ENCODE peak calls at places on chromosomes 7 and 10, in seven cellular contexts. I, X, T, J, R, K and N are unnamed samples.

GRCh38 chr7:23969443-23969842 is 259.4 kb downstream of the STK31 start:
- DNase-seq in J (no peak), X (no peak), K (no peak), T (no peak), I (no peak), R (no peak), N (peak)

GRCh38 chr10:124069341-124069740 is 24.1 kb downstream of the CHST15 start:
- DNase-seq in I (no peak), K (no peak), R (no peak), T (no peak), X (no peak), J (no peak), N (no peak)

GRCh38 chr7:111509298-111509697 is 53.0 kb downstream of the IMMP2L start:
- DNase-seq in I (no peak), R (no peak), T (no peak), J (no peak), X (no peak), K (no peak), N (no peak)

GRCh38 chr10:123994417-123995081 is 98.8 kb downstream of the CHST15 start:
- DNase-seq in K (peak), R (peak), T (peak), J (peak), X (no peak), I (peak), N (peak)

GRCh38 chr7:5699951-5700384 is 81.5 kb downstream of the RNF216 start:
- DNase-seq in I (no peak), X (peak), R (no peak), J (peak), K (no peak), T (no peak), N (no peak)

GRCh38 chr10:119001717-119002500 is 27.6 kb upstream of the NANOS1 start:
- DNase-seq in R (no peak), T (no peak), K (no peak), X (no peak), I (no peak), J (no peak), N (no peak)

GRCh38 chr7:151423936-151424335 is 14.1 kb upstream of the WDR86 start:
- DNase-seq in K (no peak), R (no peak), I (no peak), X (no peak), T (no peak), J (no peak), N (no peak)

GRCh38 chr10:125629758-125630376 is 53.1 kb downstream of the TEX36 start:
- DNase-seq in T (peak), I (peak), J (peak), X (no peak), R (no peak), K (no peak), N (no peak)

GRCh38 chr7:23000597-23001360 is 13.2 kb downstream of the HYCC1 start:
- DNase-seq in J (no peak), X (no peak), K (no peak), T (no peak), R (no peak), I (no peak), N (no peak)

GRCh38 chr10:116421815-116422214 is 5.8 kb upstream of the PNLIPRP3 start:
- DNase-seq in J (no peak), K (no peak), X (no peak), T (no peak), R (no peak), I (no peak), N (no peak)

GRCh38 chr7:100247152-100247757 is 27.5 kb downstream of the PVRIG start:
- DNase-seq in R (no peak), J (peak), X (no peak), K (no peak), T (peak), I (peak), N (no peak)

GRCh38 chr7:44676776-44677175 is 70.3 kb downstream of the OGDH start:
- DNase-seq in T (no peak), R (no peak), X (no peak), I (no peak), J (no peak), K (no peak), N (no peak)

GRCh38 chr7:139798221-139798620 is 20.4 kb upstream of the HIPK2 start:
- DNase-seq in K (no peak), T (no peak), I (no peak), R (no peak), J (no peak), X (peak), N (no peak)

GRCh38 chr10:107141539-107142061 is 22.9 kb downstream of the SORCS1 start:
- DNase-seq in K (no peak), T (no peak), R (no peak), X (no peak), I (no peak), J (no peak), N (no peak)

GRCh38 chr10:11145498-11145855 is 127.8 kb downstream of the CELF2 start:
- DNase-seq in I (no peak), X (no peak), K (no peak), J (no peak), R (no peak), T (no peak), N (no peak)

GRCh38 chr10:70576803-70577517 is 25.6 kb downstream of the PRF1 start:
- DNase-seq in I (no peak), X (no peak), T (peak), R (no peak), K (no peak), J (peak), N (no peak)

GRCh38 chr7:5423272-5423843 is at the start of gene TNRC18:
- DNase-seq in K (peak), R (peak), X (no peak), J (no peak), I (peak), T (no peak), N (no peak)

GRCh38 chr7:5630670-5631069 is 150.8 kb downstream of the RNF216 start:
- DNase-seq in I (no peak), K (no peak), J (no peak), T (no peak), R (peak), X (no peak), N (no peak)

GRCh38 chr7:109659261-109659660 is 1089.6 kb downstream of the DNAJB9 start:
- DNase-seq in T (no peak), J (no peak), X (no peak), K (no peak), I (no peak), R (no peak), N (no peak)

GRCh38 chr7:47045592-47045991 is 536.3 kb downstream of the TNS3 start:
- DNase-seq in I (no peak), J (peak), R (no peak), K (no peak), X (no peak), T (no peak), N (no peak)

GRCh38 chr10:114916653-114917052 is 21.3 kb upstream of the TRUB1 start:
- DNase-seq in J (no peak), T (no peak), K (no peak), R (no peak), X (no peak), I (no peak), N (no peak)

GRCh38 chr10:80154978-80155695 is 22.6 kb downstream of the PLAC9 start:
- DNase-seq in R (no peak), X (no peak), T (no peak), K (no peak), J (peak), I (no peak), N (no peak)

GRCh38 chr7:151684408-151685175 is 164.9 kb upstream of the RHEB start:
- DNase-seq in K (no peak), J (peak), X (no peak), T (no peak), I (no peak), R (no peak), N (no peak)

GRCh38 chr7:70645876-70646336 is 486.0 kb upstream of the GALNT17 start:
- DNase-seq in X (no peak), K (no peak), T (no peak), I (no peak), J (no peak), R (no peak), N (no peak)

GRCh38 chr7:148791506-148791905 is 92.6 kb downstream of the EZH2 start:
- DNase-seq in T (no peak), I (no peak), R (no peak), K (no peak), X (no peak), J (no peak), N (no peak)

GRCh38 chr7:81162771-81163525 is 244.1 kb upstream of the SEMA3C start:
- DNase-seq in J (peak), I (no peak), T (peak), R (no peak), X (no peak), K (no peak), N (no peak)

GRCh38 chr10:72328829-72329204 is 25.9 kb downstream of the DNAJB12 start:
- DNase-seq in I (no peak), J (no peak), X (no peak), R (no peak), T (no peak), K (no peak), N (no peak)

GRCh38 chr10:5090551-5090950 is 3.7 kb upstream of the AKR1C3 start:
- DNase-seq in T (no peak), R (no peak), I (no peak), X (no peak), K (no peak), J (no peak), N (no peak)

GRCh38 chr7:4102231-4102841 is 579.8 kb upstream of the FOXK1 start:
- DNase-seq in I (no peak), T (no peak), R (no peak), J (no peak), X (no peak), K (peak), N (no peak)

GRCh38 chr7:77188736-77189429 is 10.7 kb downstream of the FGL2 start:
- DNase-seq in R (no peak), X (no peak), I (no peak), J (no peak), K (no peak), T (no peak), N (no peak)

GRCh38 chr7:131607291-131608111 is 51.1 kb upstream of the PODXL start:
- DNase-seq in X (no peak), R (no peak), T (no peak), I (no peak), J (no peak), K (peak), N (peak)

GRCh38 chr7:106080307-106080987 is 31.7 kb downstream of the SYPL1 start:
- DNase-seq in I (no peak), T (no peak), K (no peak), X (no peak), R (no peak), J (no peak), N (no peak)

GRCh38 chr7:23759556-23760391 is 49.8 kb downstream of the STK31 start:
- DNase-seq in R (no peak), I (peak), J (peak), X (no peak), K (no peak), T (peak), N (no peak)

DNA sequence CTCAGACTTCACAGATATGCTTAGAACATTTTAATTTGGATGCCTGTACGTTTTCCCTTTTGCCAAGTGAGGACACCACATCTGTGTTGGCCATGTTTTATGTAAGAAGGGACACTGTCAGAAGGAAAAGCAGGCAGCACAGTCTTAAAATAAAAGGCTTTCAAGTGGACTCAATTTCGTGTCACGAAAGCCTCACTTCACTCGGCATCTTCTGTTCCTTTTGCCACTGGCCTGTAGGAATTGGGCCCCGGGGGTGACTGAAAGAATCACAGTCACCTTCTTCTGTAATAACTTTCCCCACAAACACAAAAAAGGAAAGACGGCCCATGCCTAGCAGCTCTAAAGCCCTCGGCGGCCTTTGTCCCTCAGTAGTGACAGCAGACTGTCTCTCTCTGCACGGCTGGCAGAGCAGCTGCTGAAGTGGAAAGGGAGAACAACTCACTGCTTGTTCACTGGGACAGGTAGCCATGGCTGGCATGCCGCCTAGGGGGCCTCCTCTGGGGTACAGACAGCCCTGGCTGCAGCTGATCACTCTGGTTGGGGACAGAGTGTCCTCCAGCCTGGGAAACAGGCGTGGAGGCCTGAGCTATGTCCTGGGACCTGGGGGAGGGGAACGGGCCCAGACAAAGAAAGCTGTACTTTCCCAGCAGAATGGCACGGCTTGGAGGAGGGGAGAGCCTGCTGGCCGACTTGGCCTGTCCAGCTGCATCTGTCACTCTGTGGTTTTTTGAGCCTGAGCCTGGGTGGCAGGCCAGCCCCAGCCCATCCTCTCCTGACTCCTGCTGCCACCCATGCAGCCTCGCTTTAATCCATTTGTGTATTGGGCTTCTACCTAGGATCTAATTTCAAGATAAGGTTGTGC is 4.4 kb downstream of the RASSF4 start:
- DNase-seq in K (no peak), R (peak), J (no peak), X (no peak), T (no peak), I (peak), N (peak)
- TF ChIP-seq POLR2A in K (no peak), R (no peak), J (no peak), X (no peak), T (no peak), I (peak), N (no peak)

GRCh38 chr7:18508441-18509427 is 13.2 kb downstream of the HDAC9 start:
- DNase-seq in R (no peak), K (no peak), J (peak), X (no peak), I (no peak), T (peak), N (no peak)
- H3K27ac ChIP-seq in R (peak), K (peak), J (peak), X (peak), I (peak), T (no peak), N (peak)

DNA sequence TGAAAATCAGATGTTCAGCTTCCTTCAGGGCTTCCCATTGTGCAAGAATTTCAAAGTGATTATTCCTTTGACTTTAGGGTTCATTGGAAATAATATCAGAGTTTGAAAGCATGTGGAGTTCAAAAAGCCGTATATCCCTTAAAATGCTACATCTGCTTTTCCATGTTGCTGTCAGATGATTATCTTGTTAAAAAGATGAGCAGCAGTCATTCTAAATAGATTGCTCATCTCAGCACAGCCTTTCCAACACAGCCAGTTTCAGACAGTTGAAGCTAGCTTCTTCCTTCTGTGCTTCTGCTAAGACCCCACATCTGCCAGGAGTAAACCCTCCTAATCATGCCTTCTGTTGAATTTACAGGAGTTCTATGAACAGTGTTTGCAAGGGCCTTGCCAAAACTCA is 204.4 kb upstream of the PTER start:
- DNase-seq in T (no peak), J (no peak), X (no peak), I (no peak), R (no peak), K (no peak), N (no peak)
- H3K4me3 ChIP-seq in T (no peak), J (no peak), X (no peak), I (no peak), R (no peak), K (no peak), N (no peak)

DNA sequence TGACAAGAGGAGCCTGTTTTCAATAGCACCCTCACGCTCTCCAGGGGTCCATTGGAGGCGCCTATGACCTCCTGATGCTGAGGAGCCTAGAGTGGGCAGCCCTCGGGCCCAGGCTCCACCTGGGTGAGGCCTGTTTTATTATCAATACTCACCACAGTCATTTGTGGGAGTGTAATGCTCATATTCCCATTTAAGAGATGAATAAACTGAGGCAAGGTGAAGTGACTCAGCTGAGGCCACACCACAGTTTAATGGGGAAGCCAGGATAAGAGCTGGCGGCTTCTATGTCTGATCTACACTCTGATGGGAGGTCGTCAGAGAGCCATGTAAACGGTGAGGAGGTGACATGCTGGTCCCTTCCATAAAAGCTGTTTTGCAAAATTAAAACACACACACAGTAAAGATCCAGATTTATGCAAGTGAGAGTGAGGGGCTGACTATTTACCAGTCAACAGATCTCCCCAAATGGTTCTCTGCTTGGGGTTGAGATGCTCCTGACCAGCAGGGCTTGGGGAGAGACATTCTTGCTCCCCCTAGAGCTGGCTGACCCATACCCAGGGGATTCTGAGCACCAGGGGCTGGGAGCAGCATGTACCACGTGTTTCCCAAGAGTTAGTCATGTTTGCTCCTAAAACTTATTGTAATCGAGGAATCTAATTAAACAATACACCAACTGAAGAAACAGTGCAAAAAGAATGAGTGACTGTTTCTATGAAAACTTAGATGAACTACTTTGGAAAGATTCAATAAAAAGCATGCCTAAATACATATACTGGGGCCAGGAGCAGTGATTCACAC is 81.0 kb upstream of the INSIG1 start:
- DNase-seq in I (no peak), T (no peak), J (peak), R (peak), K (no peak), X (no peak), N (no peak)
- TF ChIP-seq POLR2A in I (no peak), T (no peak), J (no peak), R (no peak), K (no peak), X (no peak), N (no peak)

DNA sequence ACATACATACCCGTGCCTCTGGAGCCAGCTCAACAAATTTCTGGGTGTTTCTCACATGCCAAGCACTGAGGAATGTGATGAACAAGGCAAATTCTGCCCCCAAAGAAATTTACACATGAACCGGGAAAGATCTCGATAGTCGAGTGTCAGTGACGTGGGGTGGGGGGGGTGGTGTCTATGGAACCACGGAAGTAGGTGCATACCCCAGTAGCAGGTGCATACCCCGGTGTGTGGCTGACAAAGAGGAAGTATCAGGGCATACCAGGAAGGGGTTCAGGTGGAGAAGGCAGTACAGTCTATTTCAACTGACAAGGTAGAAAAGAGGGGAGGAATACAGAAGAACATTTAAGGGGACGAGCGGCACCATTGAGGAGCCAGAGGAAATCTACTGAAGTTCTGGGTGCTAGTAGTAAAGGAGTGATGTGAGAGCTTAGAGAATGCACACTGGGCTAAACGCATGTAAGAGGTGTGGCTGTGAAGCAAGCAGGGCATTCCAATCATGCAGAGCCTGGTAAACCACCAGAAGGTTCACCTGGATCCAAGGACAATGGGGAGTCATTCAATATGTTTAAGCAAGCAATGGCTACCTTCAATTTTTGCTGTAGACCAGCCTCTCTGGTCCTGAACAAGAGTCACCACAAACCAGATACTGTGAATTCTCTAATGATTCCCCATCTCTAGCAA is 6.2 kb downstream of the CCDC6 start:
- DNase-seq in T (no peak), R (no peak), K (no peak), X (no peak), J (no peak), I (no peak), N (no peak)
- H3K27ac ChIP-seq in T (no peak), R (no peak), K (no peak), X (no peak), J (no peak), I (peak), N (peak)

GRCh38 chr7:157278167-157278790 is 58.5 kb upstream of the DNAJB6 start:
- DNase-seq in I (no peak), T (no peak), J (no peak), R (peak), X (no peak), K (no peak), N (no peak)

GRCh38 chr7:157279973-157280841 is 56.6 kb upstream of the DNAJB6 start:
- DNase-seq in K (no peak), T (no peak), R (peak), I (no peak), J (no peak), X (no peak), N (no peak)

GRCh38 chr7:157279679-157279972 is 57.2 kb upstream of the DNAJB6 start:
- DNase-seq in R (no peak), J (no peak), X (no peak), T (no peak), I (no peak), K (no peak), N (no peak)

GRCh38 chr7:157276731-157277562 is 59.9 kb upstream of the DNAJB6 start:
- DNase-seq in I (no peak), J (peak), X (no peak), K (peak), T (no peak), R (no peak), N (no peak)

GRCh38 chr7:157278791-157279678 is 57.8 kb upstream of the DNAJB6 start:
- DNase-seq in T (no peak), I (peak), J (no peak), R (peak), K (peak), X (no peak), N (no peak)
- H3K4me3 ChIP-seq in T (no peak), I (peak), J (no peak), R (peak), K (peak), X (no peak), N (peak)